ENCODE peak calls at places on chromosomes 11 and 22, in eight cellular contexts. Y is central memory CD4-positive, alpha-beta T cell; P is heart right ventricle; Q is amniotic stem cell; D is A172; F is COR-L47; X is activated T-helper 9 cell treated with anti-CD3 and anti-CD28 coated beads, Interleukin-2, amount 50 U/mL, for 16 hours; U is iPS DF 6.9. W is an unnamed sample.

GRCh38 chr11:27913650-27914049 is 194.3 kb downstream of the KIF18A start:
- DNase-seq in P (no peak), Q (no peak), U (no peak), F (no peak), X (no peak), D (peak), Y (no peak), W (no peak)

GRCh38 chr22:46432164-46433068 is 96.9 kb downstream of the TRMU start:
- DNase-seq in Y (peak), F (no peak), U (no peak), P (no peak), Q (no peak), X (no peak), D (no peak), W (no peak)

GRCh38 chr11:36373040-36374010 is 77.2 kb downstream of the PRR5L start:
- DNase-seq in X (no peak), F (no peak), D (no peak), U (no peak), Q (no peak), P (no peak), Y (no peak), W (no peak)

GRCh38 chr11:115552151-115552550 is 47.9 kb upstream of the CADM1 start:
- DNase-seq in Q (no peak), F (peak), D (no peak), U (no peak), X (no peak), P (no peak), Y (no peak), W (no peak)

GRCh38 chr11:117205211-117205818 is 6.1 kb downstream of the TAGLN start:
- DNase-seq in F (no peak), U (no peak), D (no peak), Y (no peak), Q (no peak), X (no peak), P (no peak), W (no peak)

GRCh38 chr11:88174627-88175003 is 628 bp downstream of the RAB38 start:
- DNase-seq in Y (peak), U (no peak), P (peak), X (peak), D (no peak), F (peak), Q (peak), W (no peak)

GRCh38 chr11:84518601-84519183 is 1108.5 kb downstream of the DLG2 start:
- DNase-seq in Q (no peak), U (no peak), P (no peak), Y (no peak), X (no peak), D (no peak), F (no peak), W (no peak)

GRCh38 chr11:21622995-21623394 is 569.9 kb upstream of the ANO5 start:
- DNase-seq in Q (no peak), U (no peak), X (no peak), F (no peak), Y (no peak), D (no peak), P (no peak), W (no peak)

GRCh38 chr11:126544311-126545056 is 189.0 kb downstream of the ST3GAL4 start:
- DNase-seq in P (no peak), Q (no peak), D (peak), Y (no peak), U (no peak), F (no peak), X (no peak), W (peak)

GRCh38 chr22:19783531-19784395 is 23.2 kb downstream of the TBX1 start:
- DNase-seq in U (no peak), X (no peak), Q (no peak), D (no peak), Y (no peak), P (peak), F (peak), W (no peak)

GRCh38 chr22:35154937-35155387 is 89.0 kb downstream of the ISX start:
- DNase-seq in D (peak), F (peak), Y (no peak), U (peak), P (peak), X (no peak), Q (peak), W (peak)

GRCh38 chr11:116371146-116371545 is 401.6 kb downstream of the BUD13 start:
- DNase-seq in F (peak), Q (no peak), Y (no peak), D (no peak), X (no peak), U (no peak), P (no peak), W (no peak)

GRCh38 chr11:101436511-101437142 is 147.2 kb downstream of the TRPC6 start:
- DNase-seq in F (peak), Y (no peak), X (no peak), Q (no peak), P (no peak), U (peak), D (peak), W (no peak)

GRCh38 chr22:20549232-20549841 is 41.9 kb downstream of the MED15 start:
- DNase-seq in F (peak), X (no peak), P (no peak), Q (no peak), Y (peak), U (no peak), D (peak), W (no peak)

GRCh38 chr11:2652857-2653643 is 46.7 kb downstream of the KCNQ1OT1 start:
- DNase-seq in F (no peak), D (no peak), Y (no peak), U (no peak), P (no peak), Q (no peak), X (no peak), W (no peak)

GRCh38 chr11:86955111-86955673 is at the start of gene FZD4:
- DNase-seq in D (peak), Y (peak), F (peak), U (no peak), P (peak), Q (peak), X (peak), W (peak)

GRCh38 chr11:35290876-35291275 is 128.5 kb downstream of the SLC1A2 start:
- DNase-seq in Y (no peak), P (no peak), F (no peak), D (no peak), Q (no peak), U (no peak), X (no peak), W (no peak)

GRCh38 chr11:95912902-95913560 is 10.9 kb downstream of the MTMR2 start:
- DNase-seq in X (no peak), F (no peak), P (no peak), Q (no peak), D (no peak), Y (no peak), U (no peak), W (no peak)

GRCh38 chr11:111213256-111213655 is 32.3 kb upstream of the POU2AF2 start:
- DNase-seq in Q (no peak), P (no peak), Y (no peak), D (no peak), F (no peak), X (no peak), U (no peak), W (no peak)

GRCh38 chr22:25495286-25495685 is 69.2 kb upstream of the GRK3 start:
- DNase-seq in Q (no peak), Y (no peak), U (no peak), P (no peak), X (no peak), D (no peak), F (no peak), W (no peak)